ENCODE peak calls at places on chromosomes 6 and 20, in six cellular contexts. One of them, this sample, is unnamed.

GRCh38 chr6:160667854-160668481 is 3.9 kb upstream of the LPA start:
- DNase-seq in lower lobe of right lung: no peak
- DNase-seq in A549: peak; percentile 8
- DNase-seq in PC-3: peak; percentile 57
- DNase-seq in endothelial cell: peak; percentile 26
- DNase-seq in GM20000: peak; percentile 63
- DNase-seq in this sample: no peak

GRCh38 chr6:7126759-7127158 is 19.0 kb downstream of the RREB1 start:
- DNase-seq in lower lobe of right lung: no peak
- DNase-seq in A549: no peak
- DNase-seq in PC-3: no peak
- DNase-seq in endothelial cell: no peak
- DNase-seq in GM20000: no peak
- DNase-seq in this sample: no peak

GRCh38 chr20:61052796-61053442 is 199.1 kb upstream of the CDH4 start:
- DNase-seq in lower lobe of right lung: no peak
- DNase-seq in A549: no peak
- DNase-seq in PC-3: no peak
- DNase-seq in endothelial cell: no peak
- DNase-seq in GM20000: no peak
- DNase-seq in this sample: no peak

GRCh38 chr20:24153101-24154040 is 164.8 kb upstream of the GGTLC1 start:
- DNase-seq in lower lobe of right lung: no peak
- DNase-seq in A549: no peak
- DNase-seq in PC-3: no peak
- DNase-seq in endothelial cell: no peak
- DNase-seq in GM20000: no peak
- DNase-seq in this sample: peak; percentile 29

GRCh38 chr20:16107172-16107870 is 465.9 kb downstream of the KIF16B start:
- DNase-seq in lower lobe of right lung: no peak
- DNase-seq in A549: no peak
- DNase-seq in PC-3: no peak
- DNase-seq in endothelial cell: no peak
- DNase-seq in GM20000: no peak
- DNase-seq in this sample: no peak

GRCh38 chr20:57785720-57786119 is 75.9 kb upstream of the PMEPA1 start:
- DNase-seq in lower lobe of right lung: no peak
- DNase-seq in A549: no peak
- DNase-seq in PC-3: peak; percentile 25
- DNase-seq in endothelial cell: no peak
- DNase-seq in GM20000: no peak
- DNase-seq in this sample: no peak

GRCh38 chr20:53865905-53866786 is 204.2 kb downstream of the BCAS1 start:
- DNase-seq in lower lobe of right lung: no peak
- DNase-seq in A549: peak; percentile 32
- DNase-seq in PC-3: peak; percentile 99
- DNase-seq in endothelial cell: peak; percentile 14
- DNase-seq in GM20000: no peak
- DNase-seq in this sample: peak; percentile 22

GRCh38 chr6:33828452-33828763 is 24.6 kb upstream of the MLN start:
- DNase-seq in lower lobe of right lung: no peak
- DNase-seq in A549: no peak
- DNase-seq in PC-3: no peak
- DNase-seq in endothelial cell: no peak
- DNase-seq in GM20000: no peak
- DNase-seq in this sample: no peak

GRCh38 chr20:37522258-37523011 is 1.4 kb downstream of the NNAT start:
- DNase-seq in lower lobe of right lung: peak; percentile 82
- DNase-seq in A549: no peak
- DNase-seq in PC-3: no peak
- DNase-seq in endothelial cell: no peak
- DNase-seq in GM20000: no peak
- DNase-seq in this sample: peak; percentile 47

GRCh38 chr20:22353586-22353985 is 230.8 kb downstream of the FOXA2 start:
- DNase-seq in lower lobe of right lung: no peak
- DNase-seq in A549: no peak
- DNase-seq in PC-3: peak; percentile 76
- DNase-seq in endothelial cell: no peak
- DNase-seq in GM20000: no peak
- DNase-seq in this sample: no peak

GRCh38 chr6:52571099-52571755 is 5.6 kb downstream of the TRAM2 start:
- DNase-seq in lower lobe of right lung: no peak
- DNase-seq in A549: no peak
- DNase-seq in PC-3: no peak
- DNase-seq in endothelial cell: no peak
- DNase-seq in GM20000: no peak
- DNase-seq in this sample: no peak

GRCh38 chr20:36093025-36093803 is 61.3 kb upstream of the EPB41L1 start:
- DNase-seq in lower lobe of right lung: peak; percentile 90
- DNase-seq in A549: no peak
- DNase-seq in PC-3: peak; percentile 52
- DNase-seq in endothelial cell: peak; percentile 14
- DNase-seq in GM20000: peak; percentile 51
- DNase-seq in this sample: peak; percentile 51

GRCh38 chr6:121838842-121839241 is 403.4 kb downstream of the GJA1 start:
- DNase-seq in lower lobe of right lung: no peak
- DNase-seq in A549: no peak
- DNase-seq in PC-3: peak; percentile 55
- DNase-seq in endothelial cell: no peak
- DNase-seq in GM20000: no peak
- DNase-seq in this sample: no peak

GRCh38 chr6:54238407-54238806 is 69.8 kb upstream of the TINAG start:
- DNase-seq in lower lobe of right lung: no peak
- DNase-seq in A549: no peak
- DNase-seq in PC-3: peak; percentile 14
- DNase-seq in endothelial cell: no peak
- DNase-seq in GM20000: no peak
- DNase-seq in this sample: no peak

GRCh38 chr6:33507261-33507660 is 52.9 kb downstream of the ZBTB9 start:
- DNase-seq in lower lobe of right lung: no peak
- DNase-seq in A549: no peak
- DNase-seq in PC-3: peak; percentile 69
- DNase-seq in endothelial cell: no peak
- DNase-seq in GM20000: no peak
- DNase-seq in this sample: no peak

GRCh38 chr20:49742948-49743347 is 29.3 kb upstream of the B4GALT5 start:
- DNase-seq in lower lobe of right lung: no peak
- DNase-seq in A549: no peak
- DNase-seq in PC-3: no peak
- DNase-seq in endothelial cell: no peak
- DNase-seq in GM20000: no peak
- DNase-seq in this sample: no peak

GRCh38 chr6:16239090-16239797 is 857 bp downstream of the GMPR start:
- DNase-seq in lower lobe of right lung: peak; percentile 85
- DNase-seq in A549: no peak
- DNase-seq in PC-3: peak; percentile 84
- DNase-seq in endothelial cell: peak; percentile 60
- DNase-seq in GM20000: peak; percentile 52
- DNase-seq in this sample: peak; percentile 55

GRCh38 chr20:6395695-6396094 is 272.9 kb upstream of the FERMT1 start:
- DNase-seq in lower lobe of right lung: no peak
- DNase-seq in A549: no peak
- DNase-seq in PC-3: peak; percentile 80
- DNase-seq in endothelial cell: no peak
- DNase-seq in GM20000: no peak
- DNase-seq in this sample: no peak

GRCh38 chr6:143333749-143334520 is 116.6 kb downstream of the ADAT2 start:
- DNase-seq in lower lobe of right lung: no peak
- DNase-seq in A549: no peak
- DNase-seq in PC-3: no peak
- DNase-seq in endothelial cell: no peak
- DNase-seq in GM20000: no peak
- DNase-seq in this sample: no peak

GRCh38 chr6:111591370-111591900 is 14.2 kb downstream of the TRAF3IP2 start:
- DNase-seq in lower lobe of right lung: peak; percentile 91
- DNase-seq in A549: peak; percentile 76
- DNase-seq in PC-3: peak; percentile 98
- DNase-seq in endothelial cell: no peak
- DNase-seq in GM20000: no peak
- DNase-seq in this sample: no peak

GRCh38 chr6:35165630-35166071 is 24.5 kb upstream of the TCP11 start:
- DNase-seq in lower lobe of right lung: no peak
- DNase-seq in A549: no peak
- DNase-seq in PC-3: peak; percentile 82
- DNase-seq in endothelial cell: no peak
- DNase-seq in GM20000: no peak
- DNase-seq in this sample: no peak

GRCh38 chr20:17654649-17655285 is 27.3 kb downstream of the RRBP1 start:
- DNase-seq in lower lobe of right lung: no peak
- DNase-seq in A549: no peak
- DNase-seq in PC-3: peak; percentile 51
- DNase-seq in endothelial cell: peak; percentile 77
- DNase-seq in GM20000: no peak
- DNase-seq in this sample: peak; percentile 74

GRCh38 chr20:47678130-47678453 is 107.2 kb downstream of the SULF2 start:
- DNase-seq in lower lobe of right lung: no peak
- DNase-seq in A549: no peak
- DNase-seq in PC-3: no peak
- DNase-seq in endothelial cell: no peak
- DNase-seq in GM20000: no peak
- DNase-seq in this sample: no peak

GRCh38 chr6:137717074-137718073 is 149.7 kb upstream of the TNFAIP3 start:
- DNase-seq in lower lobe of right lung: no peak
- DNase-seq in A549: no peak
- DNase-seq in PC-3: peak; percentile 87
- DNase-seq in endothelial cell: no peak
- DNase-seq in GM20000: no peak
- DNase-seq in this sample: no peak

GRCh38 chr6:35948725-35949124 is 27.8 kb upstream of the SRPK1 start:
- DNase-seq in lower lobe of right lung: no peak
- DNase-seq in A549: no peak
- DNase-seq in PC-3: peak; percentile 48
- DNase-seq in endothelial cell: peak; percentile 16
- DNase-seq in GM20000: no peak
- DNase-seq in this sample: peak; percentile 29

GRCh38 chr6:163414367-163415175 is at the start of gene QKI:
- DNase-seq in lower lobe of right lung: peak; percentile 89
- DNase-seq in A549: no peak
- DNase-seq in PC-3: peak; percentile 69
- DNase-seq in endothelial cell: peak; percentile 73
- DNase-seq in GM20000: peak; percentile 89
- DNase-seq in this sample: peak; percentile 80

GRCh38 chr20:14723614-14724013 is 386.2 kb upstream of the FLRT3 start:
- DNase-seq in lower lobe of right lung: no peak
- DNase-seq in A549: no peak
- DNase-seq in PC-3: no peak
- DNase-seq in endothelial cell: no peak
- DNase-seq in GM20000: no peak
- DNase-seq in this sample: no peak

GRCh38 chr6:156873654-156874380 is 96.6 kb downstream of the ARID1B start:
- DNase-seq in lower lobe of right lung: no peak
- DNase-seq in A549: no peak
- DNase-seq in PC-3: no peak
- DNase-seq in endothelial cell: no peak
- DNase-seq in GM20000: no peak
- DNase-seq in this sample: no peak

GRCh38 chr20:51460569-51461265 is 81.8 kb downstream of the NFATC2 start:
- DNase-seq in lower lobe of right lung: no peak
- DNase-seq in A549: no peak
- DNase-seq in PC-3: no peak
- DNase-seq in endothelial cell: no peak
- DNase-seq in GM20000: peak; percentile 85
- DNase-seq in this sample: no peak

GRCh38 chr20:41654884-41655283 is 36.7 kb upstream of the CHD6 start:
- DNase-seq in lower lobe of right lung: no peak
- DNase-seq in A549: no peak
- DNase-seq in PC-3: peak; percentile 33
- DNase-seq in endothelial cell: peak; percentile 43
- DNase-seq in GM20000: peak; percentile 24
- DNase-seq in this sample: no peak

GRCh38 chr6:114740547-114740946 is 397.7 kb upstream of the HS3ST5 start:
- DNase-seq in lower lobe of right lung: no peak
- DNase-seq in A549: no peak
- DNase-seq in PC-3: peak; percentile 26
- DNase-seq in endothelial cell: no peak
- DNase-seq in GM20000: no peak
- DNase-seq in this sample: no peak

GRCh38 chr6:114733596-114733995 is 390.8 kb upstream of the HS3ST5 start:
- DNase-seq in lower lobe of right lung: no peak
- DNase-seq in A549: no peak
- DNase-seq in PC-3: no peak
- DNase-seq in endothelial cell: no peak
- DNase-seq in GM20000: no peak
- DNase-seq in this sample: no peak

GRCh38 chr6:114739656-114740055 is 396.8 kb upstream of the HS3ST5 start:
- DNase-seq in lower lobe of right lung: no peak
- DNase-seq in A549: no peak
- DNase-seq in PC-3: no peak
- DNase-seq in endothelial cell: no peak
- DNase-seq in GM20000: no peak
- DNase-seq in this sample: no peak

GRCh38 chr6:114735118-114735730 is 392.4 kb upstream of the HS3ST5 start:
- DNase-seq in lower lobe of right lung: no peak
- DNase-seq in A549: no peak
- DNase-seq in PC-3: no peak
- DNase-seq in endothelial cell: no peak
- DNase-seq in GM20000: no peak
- DNase-seq in this sample: no peak
- TF ChIP-seq CTCF in lower lobe of right lung: no peak
- TF ChIP-seq CTCF in A549: no peak
- TF ChIP-seq CTCF in PC-3: peak; percentile 27
- TF ChIP-seq CTCF in endothelial cell: no peak
- TF ChIP-seq CTCF in GM20000: no peak
- TF ChIP-seq CTCF in this sample: no peak

GRCh38 chr6:140538926-140539325 is 1164.5 kb upstream of the CITED2 start:
- DNase-seq in lower lobe of right lung: no peak
- DNase-seq in A549: no peak
- DNase-seq in PC-3: peak; percentile 56
- DNase-seq in endothelial cell: no peak
- DNase-seq in GM20000: no peak
- DNase-seq in this sample: no peak
- TF ChIP-seq CTCF in lower lobe of right lung: no peak
- TF ChIP-seq CTCF in A549: no peak
- TF ChIP-seq CTCF in PC-3: peak; percentile 29
- TF ChIP-seq CTCF in endothelial cell: no peak
- TF ChIP-seq CTCF in GM20000: no peak
- TF ChIP-seq CTCF in this sample: no peak

GRCh38 chr6:1952726-1953360 is 292.6 kb downstream of the GMDS start:
- DNase-seq in lower lobe of right lung: no peak
- DNase-seq in A549: peak; percentile 18
- DNase-seq in PC-3: peak; percentile 97
- DNase-seq in endothelial cell: no peak
- DNase-seq in GM20000: no peak
- DNase-seq in this sample: no peak
- TF ChIP-seq CTCF in lower lobe of right lung: no peak
- TF ChIP-seq CTCF in A549: no peak
- TF ChIP-seq CTCF in PC-3: peak; percentile 32
- TF ChIP-seq CTCF in endothelial cell: no peak
- TF ChIP-seq CTCF in GM20000: no peak
- TF ChIP-seq CTCF in this sample: no peak

GRCh38 chr20:7492257-7492656 is 448.0 kb downstream of the HAO1 start:
- DNase-seq in lower lobe of right lung: no peak
- DNase-seq in A549: no peak
- DNase-seq in PC-3: no peak
- DNase-seq in endothelial cell: no peak
- DNase-seq in GM20000: no peak
- DNase-seq in this sample: no peak

GRCh38 chr20:7493311-7493710 is 446.9 kb downstream of the HAO1 start:
- DNase-seq in lower lobe of right lung: no peak
- DNase-seq in A549: no peak
- DNase-seq in PC-3: no peak
- DNase-seq in endothelial cell: no peak
- DNase-seq in GM20000: no peak
- DNase-seq in this sample: no peak

GRCh38 chr20:7490288-7490687 is 450.0 kb downstream of the HAO1 start:
- DNase-seq in lower lobe of right lung: no peak
- DNase-seq in A549: no peak
- DNase-seq in PC-3: no peak
- DNase-seq in endothelial cell: no peak
- DNase-seq in GM20000: no peak
- DNase-seq in this sample: no peak
- TF ChIP-seq CTCF in lower lobe of right lung: no peak
- TF ChIP-seq CTCF in A549: no peak
- TF ChIP-seq CTCF in PC-3: no peak
- TF ChIP-seq CTCF in endothelial cell: no peak
- TF ChIP-seq CTCF in GM20000: no peak
- TF ChIP-seq CTCF in this sample: no peak